ENCODE peak calls at places on chromosomes 7 and 10, in six cellular contexts. D is osteocyte, V is body of pancreas, R is D341Med, F is NCI-H2029, X is activated T-helper 1 cell treated with Interleukin-2 at 50 U/mL for 16 hours. P is an unnamed sample.

GRCh38 chr7:22435720-22436119 is 64.3 kb downstream of the STEAP1B start:
- DNase-seq in D (no peak), V (no peak), R (no peak), F (no peak), X (no peak), P (no peak)

GRCh38 chr10:66928000-66928770 is 2.3 kb downstream of the LRRTM3 start:
- DNase-seq in D (no peak), V (no peak), R (peak; percentile 5), F (no peak), X (no peak), P (no peak)

GRCh38 chr7:13159467-13160184 is 472.2 kb downstream of the ARL4A start:
- DNase-seq in D (no peak), V (no peak), R (no peak), F (no peak), X (no peak), P (no peak)

GRCh38 chr7:2190531-2190930 is 42.2 kb downstream of the MAD1L1 start:
- DNase-seq in D (no peak), V (no peak), R (no peak), F (no peak), X (no peak), P (no peak)

GRCh38 chr7:17289074-17289665 is 9.3 kb upstream of the AHR start:
- DNase-seq in D (no peak), V (peak; percentile 38), R (no peak), F (no peak), X (no peak), P (no peak)

GRCh38 chr10:113524539-113525490 is 28.0 kb upstream of the HABP2 start:
- DNase-seq in D (no peak), V (no peak), R (no peak), F (no peak), X (no peak), P (no peak)

GRCh38 chr10:62818426-62819011 is 2.4 kb upstream of the EGR2 start:
- DNase-seq in D (no peak), V (no peak), R (peak; percentile 47), F (no peak), X (no peak), P (no peak)

GRCh38 chr7:72190166-72190565 is 222.0 kb downstream of the CALN1 start:
- DNase-seq in D (no peak), V (no peak), R (no peak), F (no peak), X (no peak), P (no peak)

GRCh38 chr7:98372993-98373392 is 27.9 kb downstream of the BAIAP2L1 start:
- DNase-seq in D (no peak), V (no peak), R (no peak), F (peak; percentile 46), X (no peak), P (no peak)

GRCh38 chr10:43235070-43235900 is 31.6 kb downstream of the RASGEF1A start:
- DNase-seq in D (peak; percentile 80), V (peak; percentile 4), R (no peak), F (no peak), X (no peak), P (no peak)

GRCh38 chr10:130576427-130576826 is 440.2 kb downstream of the GLRX3 start:
- DNase-seq in D (peak; percentile 51), V (no peak), R (no peak), F (no peak), X (no peak), P (no peak)

GRCh38 chr10:37947526-37947925 is 28.9 kb downstream of the ZNF25 start:
- DNase-seq in D (no peak), V (no peak), R (no peak), F (no peak), X (no peak), P (no peak)

GRCh38 chr7:46680147-46680546 is 759.1 kb upstream of the IGFBP3 start:
- DNase-seq in D (no peak), V (no peak), R (no peak), F (no peak), X (no peak), P (no peak)

GRCh38 chr7:100456561-100456957 is 7.5 kb downstream of the SPACDR start:
- DNase-seq in D (no peak), V (no peak), R (no peak), F (no peak), X (no peak), P (no peak)

GRCh38 chr10:103747193-103747865 is 108.0 kb downstream of the SH3PXD2A start:
- DNase-seq in D (no peak), V (no peak), R (no peak), F (no peak), X (no peak), P (no peak)

GRCh38 chr7:39650676-39651075 is 27.3 kb downstream of the RALA start:
- DNase-seq in D (no peak), V (no peak), R (no peak), F (no peak), X (no peak), P (no peak)

GRCh38 chr7:120867932-120868331 is 10.0 kb upstream of the TSPAN12 start:
- DNase-seq in D (no peak), V (no peak), R (no peak), F (no peak), X (no peak), P (no peak)

GRCh38 chr7:94182721-94183120 is 178.6 kb upstream of the BET1 start:
- DNase-seq in D (no peak), V (no peak), R (no peak), F (no peak), X (no peak), P (no peak)